ENCODE peak calls at places on chromosome 16, in seven cellular contexts. D is choroid plexus epithelial cell, N is DND-41, Z is neural crest cell, E is astrocyte, W is lower leg skin, I is fibroblast of the aortic adventitia. B is an unnamed sample.

GRCh38 chr16:3598236-3598635 is 13.2 kb downstream of the SLX4 start:
- DNase-seq in W (no peak), E (no peak), D (no peak), Z (no peak), N (no peak), I (no peak), B (no peak)

GRCh38 chr16:4608704-4608980 is 6.0 kb downstream of the UBALD1 start:
- DNase-seq in W (no peak), E (no peak), I (no peak), N (no peak), D (no peak), Z (no peak), B (no peak)

GRCh38 chr16:26824469-26824868 is 242.3 kb upstream of the C16orf82 start:
- DNase-seq in I (no peak), N (no peak), E (no peak), D (no peak), W (no peak), Z (no peak), B (no peak)

GRCh38 chr16:76583995-76584394 is 306.8 kb downstream of the CNTNAP4 start:
- DNase-seq in W (no peak), D (no peak), N (no peak), E (no peak), Z (no peak), I (no peak), B (no peak)

GRCh38 chr16:51440096-51440495 is 289.0 kb upstream of the SALL1 start:
- DNase-seq in W (no peak), Z (no peak), E (no peak), I (no peak), D (no peak), N (no peak), B (no peak)

GRCh38 chr16:2512920-2513404 is 790 bp upstream of the ATP6V0C start:
- DNase-seq in Z (no peak), N (peak), W (no peak), E (no peak), I (no peak), D (no peak), B (peak)

GRCh38 chr16:67676516-67676915 is 9.9 kb downstream of the C16orf86 start:
- DNase-seq in I (no peak), W (no peak), Z (no peak), D (no peak), N (no peak), E (no peak), B (no peak)

GRCh38 chr16:165218-165538 is 600 bp upstream of the HBM start:
- DNase-seq in E (no peak), W (no peak), D (no peak), I (no peak), N (no peak), Z (no peak), B (no peak)

GRCh38 chr16:62408760-62409159 is 372.5 kb upstream of the CDH8 start:
- DNase-seq in N (no peak), I (no peak), Z (no peak), E (no peak), D (no peak), W (no peak), B (no peak)

GRCh38 chr16:3098459-3099394 is at the start of gene ZSCAN10:
- DNase-seq in I (no peak), E (no peak), N (no peak), D (no peak), Z (no peak), W (no peak), B (no peak)

GRCh38 chr16:74035816-74036215 is 260.8 kb upstream of the PSMD7 start:
- DNase-seq in E (no peak), W (no peak), D (peak), I (no peak), N (peak), Z (no peak), B (no peak)
- TF ChIP-seq CTCF in E (no peak), W (no peak), D (peak), I (no peak), N (peak), Z (peak), B (peak)

GRCh38 chr16:11903906-11904305 is 11.8 kb downstream of the GSPT1 start:
- DNase-seq in N (no peak), W (no peak), D (no peak), I (no peak), E (no peak), Z (no peak), B (no peak)
- TF ChIP-seq CTCF in N (no peak), W (no peak), D (no peak), I (no peak), E (no peak), Z (no peak), B (no peak)

GRCh38 chr16:69386596-69386995 is 789 bp upstream of the TERF2 start:
- DNase-seq in N (no peak), W (no peak), E (peak), D (peak), I (peak), Z (no peak), B (no peak)
- TF ChIP-seq CTCF in N (no peak), W (no peak), E (no peak), D (no peak), I (no peak), Z (no peak), B (no peak)

GRCh38 chr16:84048306-84048705 is 5.7 kb upstream of the SLC38A8 start:
- DNase-seq in I (no peak), W (no peak), Z (no peak), E (no peak), N (no peak), D (no peak), B (peak)
- TF ChIP-seq CTCF in I (peak), W (no peak), Z (peak), E (no peak), N (no peak), D (peak), B (peak)

GRCh38 chr16:69565611-69566436 is at the start of gene NFAT5:
- DNase-seq in I (peak), D (peak), Z (peak), E (peak), W (peak), N (peak), B (peak)
- TF ChIP-seq CTCF in I (no peak), D (no peak), Z (peak), E (no peak), W (no peak), N (no peak), B (peak)

GRCh38 chr16:8568231-8568617 is 22.1 kb downstream of the TMEM114 start:
- DNase-seq in Z (no peak), W (peak), N (no peak), D (no peak), E (peak), I (peak), B (no peak)

GRCh38 chr16:8561496-8561895 is 28.8 kb downstream of the TMEM114 start:
- DNase-seq in Z (no peak), I (no peak), E (no peak), N (no peak), W (no peak), D (no peak), B (no peak)

GRCh38 chr16:8567355-8568230 is 22.7 kb downstream of the TMEM114 start:
- DNase-seq in D (peak), W (peak), E (peak), Z (peak), N (peak), I (peak), B (no peak)

GRCh38 chr16:8564934-8565345 is 25.4 kb downstream of the TMEM114 start:
- DNase-seq in E (no peak), D (no peak), I (no peak), W (no peak), Z (no peak), N (no peak), B (no peak)

GRCh38 chr16:8565498-8565897 is 24.8 kb downstream of the TMEM114 start:
- DNase-seq in W (no peak), Z (no peak), E (no peak), D (no peak), I (no peak), N (no peak), B (no peak)
- TF ChIP-seq CTCF in W (no peak), Z (no peak), E (no peak), D (no peak), I (no peak), N (no peak), B (no peak)

GRCh38 chr16:72995151-72995881 is 52.6 kb downstream of the ZFHX3 start:
- DNase-seq in I (no peak), D (no peak), N (peak), W (peak), Z (peak), E (no peak), B (no peak)
- TF ChIP-seq CTCF in I (peak), D (peak), N (peak), W (no peak), Z (peak), E (peak), B (peak)

B was measured in chondrocyte.